ENCODE peak calls at places on chromosomes 3 and 15, in ten cellular contexts. O is fibroblast of pulmonary artery; X is Caco-2; N is epithelial cell of esophagus; D is PC-3; J is esophagus squamous epithelium; F is CD8-positive, alpha-beta memory T cell; K is breast epithelium; I is HFF-Myc; E is fibroblast of lung. Y is an unnamed sample.

GRCh38 chr3:10783360-10784346 is 32.4 kb upstream of the SLC6A11 start:
- DNase-seq in O (peak; percentile 40), X (no peak), N (peak; percentile 54), D (peak; percentile 78), J (no peak), F (peak; percentile 16), K (no peak), I (no peak), E (peak; percentile 26), Y (no peak)

GRCh38 chr3:132997404-132997803 is 40.8 kb upstream of the TMEM108 start:
- DNase-seq in O (no peak), X (no peak), N (no peak), D (no peak), J (no peak), F (no peak), K (no peak), I (no peak), E (no peak), Y (no peak)

GRCh38 chr15:52262364-52262763 is 33.2 kb downstream of the MYO5C start:
- DNase-seq in O (no peak), X (no peak), N (no peak), D (peak; percentile 35), J (no peak), F (no peak), K (no peak), I (no peak), E (no peak), Y (no peak)

GRCh38 chr3:90015688-90016356 is 908.4 kb downstream of the EPHA3 start:
- DNase-seq in O (peak; percentile 87), X (no peak), N (peak; percentile 60), D (peak; percentile 79), J (no peak), F (no peak), K (no peak), I (no peak), E (peak; percentile 85), Y (peak; percentile 66)

GRCh38 chr3:6697285-6697684 is 163.6 kb upstream of the GRM7 start:
- DNase-seq in O (no peak), X (no peak), N (no peak), D (no peak), J (no peak), F (no peak), K (no peak), I (no peak), E (no peak), Y (no peak)

GRCh38 chr15:63915209-63915887 is 81.6 kb upstream of the HERC1 start:
- DNase-seq in O (no peak), X (no peak), N (peak; percentile 29), D (no peak), J (no peak), F (no peak), K (no peak), I (no peak), E (no peak), Y (no peak)

GRCh38 chr3:122977645-122978466 is 49.7 kb downstream of the SEMA5B start:
- DNase-seq in O (peak; percentile 64), X (no peak), N (peak; percentile 52), D (peak; percentile 61), J (no peak), F (no peak), K (no peak), I (no peak), E (peak; percentile 66), Y (peak; percentile 53)

GRCh38 chr3:122184591-122184929 is 1.1 kb downstream of the CASR start:
- DNase-seq in O (no peak), X (no peak), N (no peak), D (no peak), J (no peak), F (no peak), K (no peak), I (no peak), E (no peak), Y (no peak)

GRCh38 chr3:87793322-87793877 is 265.4 kb downstream of the CGGBP1 start:
- DNase-seq in O (no peak), X (no peak), N (no peak), D (no peak), J (no peak), F (no peak), K (no peak), I (no peak), E (no peak), Y (no peak)
- H3K4me3 ChIP-seq in O (no peak overlapping the region), X (no peak overlapping the region), N (no peak overlapping the region), D (peak overlapping the region; percentile 66), J (peak overlapping the region; percentile 40), F (no peak overlapping the region), K (peak overlapping the region; percentile 47), I (no peak overlapping the region), E (no peak overlapping the region), Y (no peak overlapping the region)

DNA sequence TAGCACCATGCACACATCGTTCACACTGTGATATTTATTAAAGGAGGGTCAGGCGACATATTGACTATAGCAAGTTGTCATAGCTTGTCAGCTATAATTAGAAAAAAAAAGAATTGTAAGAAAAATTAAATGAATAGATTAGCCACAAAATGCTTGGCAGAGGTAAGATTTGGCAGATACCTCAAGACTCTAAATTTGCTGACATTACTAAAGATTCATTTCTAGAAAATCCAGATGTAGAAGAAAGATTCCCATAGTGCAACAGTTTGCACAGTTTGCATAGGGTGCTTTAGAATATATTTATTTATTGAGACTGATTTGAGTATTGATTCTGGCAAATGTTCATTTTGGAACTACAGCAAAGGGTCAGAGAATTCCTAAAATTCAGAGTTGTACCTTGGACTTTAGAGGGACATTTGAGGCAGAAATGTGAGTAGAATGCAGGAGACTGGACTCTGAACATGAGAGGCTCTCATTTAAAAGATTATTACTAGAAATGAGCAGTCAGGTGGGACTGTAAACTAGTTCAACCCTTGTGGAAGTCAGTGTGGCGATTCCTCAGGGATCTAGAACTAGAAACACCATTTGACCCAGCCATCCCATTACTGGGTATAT is 102.0 kb upstream of the BHLHE40 start:
- DNase-seq in O (no peak), X (no peak), N (no peak), D (no peak), J (no peak), F (no peak), K (no peak), I (no peak), E (no peak), Y (no peak)
- H3K4me3 ChIP-seq in O (no peak overlapping the region), X (no peak overlapping the region), N (no peak overlapping the region), D (no peak overlapping the region), J (no peak overlapping the region), F (no peak overlapping the region), K (no peak overlapping the region), I (no peak overlapping the region), E (no peak overlapping the region), Y (no peak overlapping the region)

GRCh38 chr15:66801266-66801665 is 99.2 kb downstream of the SMAD6 start:
- DNase-seq in O (no peak), X (no peak), N (no peak), D (no peak), J (no peak), F (no peak), K (no peak), I (no peak), E (no peak), Y (no peak)

GRCh38 chr15:66800584-66801235 is 98.7 kb downstream of the SMAD6 start:
- DNase-seq in O (no peak), X (no peak), N (no peak), D (no peak), J (no peak), F (no peak), K (no peak), I (no peak), E (no peak), Y (no peak)

GRCh38 chr15:66803182-66803729 is 101.2 kb downstream of the SMAD6 start:
- DNase-seq in O (peak; percentile 98), X (peak; percentile 90), N (peak; percentile 87), D (peak; percentile 97), J (no peak), F (no peak), K (peak; percentile 82), I (peak; percentile 91), E (peak; percentile 98), Y (peak; percentile 87)

GRCh38 chr15:66803749-66804148 is 101.7 kb downstream of the SMAD6 start:
- DNase-seq in O (no peak), X (no peak), N (no peak), D (no peak), J (no peak), F (no peak), K (no peak), I (no peak), E (no peak), Y (no peak)

DNA sequence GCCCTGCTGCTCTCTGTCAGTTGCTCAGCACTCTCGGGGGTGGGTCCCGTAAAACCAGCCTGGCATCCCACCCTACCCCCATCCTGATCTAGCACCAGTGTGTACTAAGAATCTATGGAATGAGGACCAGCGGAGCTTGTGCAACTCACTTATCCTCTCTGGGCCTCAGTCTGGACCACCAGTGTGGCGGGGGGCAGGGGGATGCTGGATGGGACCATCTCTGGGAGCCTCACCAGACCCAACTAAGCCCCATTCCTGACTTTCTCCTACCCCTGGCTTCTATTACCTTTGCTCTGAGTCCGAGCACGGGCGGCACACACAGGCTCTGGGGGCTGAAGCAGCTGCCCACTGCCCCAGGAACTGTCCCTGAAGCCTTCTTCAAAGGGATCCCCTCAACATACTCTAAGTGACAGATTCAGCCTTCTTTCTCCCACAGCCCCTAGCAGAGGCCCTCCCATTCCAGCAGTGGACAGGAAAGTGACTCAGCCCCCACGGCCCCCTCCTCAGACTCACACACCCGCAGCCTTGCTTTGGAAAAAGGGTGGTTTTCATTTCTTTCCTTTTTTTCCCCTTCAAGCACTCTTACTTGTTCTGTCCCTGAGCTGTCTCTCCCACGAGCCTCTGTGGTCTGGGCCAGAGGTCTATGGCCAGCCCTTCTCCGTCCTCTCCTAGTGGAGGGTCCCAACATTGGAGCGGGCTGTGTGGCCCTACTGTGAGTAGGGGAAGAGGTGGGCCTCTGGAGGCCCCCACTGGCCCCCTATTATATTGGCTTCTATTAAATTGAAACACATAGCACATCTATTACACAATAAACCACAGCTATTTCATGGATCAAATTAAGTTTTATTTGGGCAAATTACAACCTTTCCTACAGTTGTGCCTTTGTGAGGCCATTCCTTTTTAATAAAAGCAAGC is 100.3 kb downstream of the SMAD6 start:
- DNase-seq in O (peak; percentile 39), X (no peak), N (peak; percentile 8), D (peak; percentile 25), J (no peak), F (no peak), K (peak; percentile 29), I (peak; percentile 29), E (peak; percentile 68), Y (no peak)
- H3K4me3 ChIP-seq in O (no peak overlapping the region), X (no peak overlapping the region), N (no peak overlapping the region), D (peak overlapping the region; percentile 31), J (no peak overlapping the region), F (no peak overlapping the region), K (no peak overlapping the region), I (peak overlapping the region; percentile 20), E (no peak overlapping the region), Y (no peak overlapping the region)

GRCh38 chr15:60077581-60078359 is 73.7 kb downstream of the FOXB1 start:
- DNase-seq in O (no peak), X (no peak), N (no peak), D (no peak), J (no peak), F (no peak), K (no peak), I (no peak), E (no peak), Y (no peak)

GRCh38 chr15:60076055-60076454 is 71.9 kb downstream of the FOXB1 start:
- DNase-seq in O (no peak), X (no peak), N (no peak), D (no peak), J (no peak), F (no peak), K (no peak), I (no peak), E (no peak), Y (no peak)

GRCh38 chr15:60081976-60082375 is 77.9 kb downstream of the FOXB1 start:
- DNase-seq in O (no peak), X (no peak), N (no peak), D (no peak), J (no peak), F (no peak), K (no peak), I (no peak), E (no peak), Y (no peak)

GRCh38 chr15:60076582-60077263 is 72.6 kb downstream of the FOXB1 start:
- DNase-seq in O (no peak), X (no peak), N (no peak), D (no peak), J (no peak), F (no peak), K (no peak), I (no peak), E (no peak), Y (no peak)

DNA sequence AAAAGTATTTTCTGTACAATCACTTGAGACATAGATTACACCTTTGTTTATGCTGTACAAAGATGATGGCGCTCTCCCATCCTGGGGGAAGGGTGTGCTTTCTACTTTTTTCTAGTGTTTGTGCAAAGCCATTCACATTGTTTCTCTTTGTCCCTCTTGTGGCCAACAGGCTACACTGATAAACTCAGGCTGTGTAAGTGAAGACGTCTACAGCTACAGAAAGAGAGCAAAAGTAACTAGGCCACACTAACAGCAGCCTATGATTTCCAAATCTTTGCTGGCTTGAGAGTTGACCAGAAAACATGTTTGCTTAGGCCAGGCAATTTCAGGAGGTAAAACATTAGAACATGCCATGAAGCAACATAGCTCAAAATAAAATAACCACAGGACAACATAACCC is 75.1 kb downstream of the FOXB1 start:
- DNase-seq in O (peak; percentile 39), X (no peak), N (peak; percentile 15), D (peak; percentile 26), J (no peak), F (no peak), K (no peak), I (no peak), E (no peak), Y (no peak)
- H3K4me3 ChIP-seq in O (no peak overlapping the region), X (no peak overlapping the region), N (no peak overlapping the region), D (no peak overlapping the region), J (no peak overlapping the region), F (no peak overlapping the region), K (no peak overlapping the region), I (no peak overlapping the region), E (no peak overlapping the region), Y (no peak overlapping the region)

Y was measured in mammary epithelial cell.